ENCODE peak calls at places on chromosomes 3 and 15, in six cellular contexts. D, L, I, Q, J and A are unnamed samples. For H3K9me3, the result is how much of the 10 kb centered on the place peaks cover.

GRCh38 chr3:147846854-147847453 is 437.8 kb downstream of the ZIC1 start:
- DNase-seq in I (no peak), D (no peak), Q (no peak), J (no peak), L (no peak), A (no peak)

GRCh38 chr3:72597756-72598195 is 250.5 kb downstream of the SHQ1 start:
- DNase-seq in I (no peak), L (no peak), J (peak), D (no peak), Q (no peak), A (no peak)

GRCh38 chr3:195441971-195442572 is 748 bp downstream of the ACAP2 start:
- DNase-seq in I (peak), Q (peak), L (peak), D (peak), J (peak), A (peak)

GRCh38 chr3:146638718-146639117 is 33.6 kb upstream of the PLSCR5 start:
- DNase-seq in I (no peak), D (no peak), J (no peak), L (no peak), Q (no peak), A (no peak)

GRCh38 chr15:70596354-70597055 is 166.9 kb downstream of the UACA start:
- DNase-seq in J (peak), Q (no peak), L (no peak), I (no peak), D (peak), A (peak)

GRCh38 chr3:27591321-27591711 is 107.1 kb upstream of the SLC4A7 start:
- DNase-seq in J (no peak), Q (no peak), I (no peak), D (no peak), L (no peak), A (no peak)

GRCh38 chr3:28575100-28575747 is 226.6 kb upstream of the AZI2 start:
- DNase-seq in J (no peak), Q (no peak), L (peak), D (no peak), I (peak), A (no peak)

GRCh38 chr3:73258057-73258456 is 196.6 kb downstream of the EBLN2 start:
- DNase-seq in J (no peak), I (no peak), D (no peak), Q (no peak), L (no peak), A (no peak)

GRCh38 chr3:135706758-135707375 is 258.7 kb upstream of the PPP2R3A start:
- DNase-seq in D (no peak), I (no peak), L (no peak), J (no peak), Q (no peak), A (no peak)

GRCh38 chr3:55531266-55531665 is 44.2 kb upstream of the WNT5A start:
- DNase-seq in L (no peak), Q (no peak), J (no peak), D (no peak), I (no peak), A (no peak)

GRCh38 chr3:106339551-106339950 is 470.7 kb upstream of the CBLB start:
- DNase-seq in D (no peak), L (no peak), Q (no peak), I (no peak), J (no peak), A (no peak)

GRCh38 chr3:178382388-178383061 is 153.7 kb upstream of the KCNMB2 start:
- DNase-seq in Q (no peak), D (no peak), L (no peak), I (no peak), J (peak), A (no peak)

GRCh38 chr3:58608648-58609047 is 31.5 kb upstream of the FAM107A start:
- DNase-seq in D (no peak), Q (no peak), L (no peak), J (no peak), I (no peak), A (no peak)

GRCh38 chr15:45333550-45333949 is 44.8 kb downstream of the GATM start:
- DNase-seq in J (peak), L (no peak), I (no peak), D (peak), Q (no peak), A (no peak)

GRCh38 chr3:42213417-42213816 is 52.6 kb downstream of the CCK start:
- DNase-seq in D (peak), Q (no peak), I (no peak), J (no peak), L (no peak), A (no peak)

GRCh38 chr3:28476194-28476593 is 127.6 kb upstream of the AZI2 start:
- DNase-seq in Q (no peak), J (peak), D (peak), I (no peak), L (no peak), A (no peak)

GRCh38 chr3:57048728-57049127 is 11.7 kb upstream of the SPATA12 start:
- DNase-seq in Q (no peak), I (no peak), D (no peak), L (no peak), J (no peak), A (no peak)

GRCh38 chr15:70474682-70475438 is 288.5 kb downstream of the UACA start:
- DNase-seq in Q (peak), L (no peak), I (peak), J (peak), D (no peak), A (peak)

GRCh38 chr15:48435356-48435755 is 104.1 kb downstream of the DUT start:
- DNase-seq in D (no peak), I (no peak), L (no peak), Q (no peak), J (no peak), A (no peak)

GRCh38 chr3:13850161-13850945 is 29.5 kb downstream of the WNT7A start:
- DNase-seq in J (peak), Q (no peak), L (peak), I (no peak), D (no peak), A (no peak)

GRCh38 chr15:75307778-75308390 is 25.2 kb downstream of the GOLGA6D start:
- DNase-seq in I (no peak), J (peak), Q (peak), L (peak), D (peak), A (no peak)

GRCh38 chr15:39624806-39625205 is 43.9 kb downstream of the THBS1 start:
- DNase-seq in D (peak), J (no peak), I (peak), L (no peak), Q (no peak), A (peak)

GRCh38 chr3:55487376-55488241 is 503 bp upstream of the WNT5A start:
- DNase-seq in Q (peak), D (peak), J (peak), I (no peak), L (peak), A (no peak)

GRCh38 chr3:43765417-43766030 is 74.8 kb downstream of the ABHD5 start:
- DNase-seq in D (no peak), L (no peak), Q (no peak), J (no peak), I (no peak), A (no peak)

GRCh38 chr3:178393833-178394232 is 142.4 kb upstream of the KCNMB2 start:
- DNase-seq in L (no peak), D (no peak), Q (no peak), J (no peak), I (no peak), A (no peak)

GRCh38 chr15:35168464-35168863 is 83.4 kb upstream of the NANOGP8 start:
- DNase-seq in Q (no peak), D (no peak), J (no peak), L (no peak), I (no peak), A (no peak)

GRCh38 chr3:183518446-183519185 is 36.9 kb downstream of the KLHL6 start:
- DNase-seq in D (no peak), L (no peak), I (no peak), Q (no peak), J (no peak), A (no peak)

GRCh38 chr3:47780727-47781325 is 867 bp downstream of the SMARCC1 start:
- DNase-seq in I (no peak), J (peak), D (peak), Q (no peak), L (no peak), A (no peak)

GRCh38 chr3:115381573-115381912 is 234.5 kb upstream of the ZBTB20 start:
- DNase-seq in D (no peak), Q (no peak), L (no peak), I (no peak), J (no peak), A (peak)
- H3K9me3 ChIP-seq in D (under half), Q (under half), L (under half), I (under half), J (under half), A (under half)

GRCh38 chr3:121979734-121980449 is 42.2 kb downstream of the ILDR1 start:
- DNase-seq in J (peak), Q (no peak), D (peak), I (no peak), L (no peak), A (no peak)
- H3K9me3 ChIP-seq in J (under half), Q (under half), D (under half), I (under half), L (under half), A (under half)

DNA sequence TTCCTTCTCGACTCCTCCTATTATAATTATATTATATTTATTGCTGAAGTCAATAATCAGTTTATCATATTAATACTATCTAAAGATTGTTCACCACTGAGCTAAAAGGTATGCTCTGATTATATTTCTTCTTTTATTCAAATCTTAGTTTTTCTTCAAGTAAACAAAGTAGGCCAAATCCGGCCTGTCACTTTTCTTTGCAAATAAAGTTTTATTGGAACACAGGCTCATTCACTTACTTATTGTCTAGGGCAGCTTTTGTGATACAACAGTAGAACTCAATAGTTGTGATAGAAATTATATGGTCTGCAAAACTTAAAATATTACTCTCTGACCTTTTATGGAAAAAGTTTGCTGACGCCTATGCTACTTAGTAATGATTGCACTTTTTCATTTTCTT is 92.4 kb upstream of the DNAJC19 start:
- DNase-seq in L (no peak), Q (no peak), J (no peak), I (no peak), D (no peak), A (no peak)
- H3K9me3 ChIP-seq in L (under half), Q (under half), J (under half), I (under half), D (under half), A (under half)

GRCh38 chr3:99544819-99545281 is 93.5 kb upstream of the COL8A1 start:
- DNase-seq in Q (peak), J (no peak), I (no peak), L (no peak), D (no peak), A (peak)

GRCh38 chr3:99537416-99537815 is 101.0 kb upstream of the COL8A1 start:
- DNase-seq in I (no peak), J (no peak), D (no peak), Q (no peak), L (no peak), A (no peak)

GRCh38 chr3:99545941-99546580 is 92.3 kb upstream of the COL8A1 start:
- DNase-seq in J (no peak), L (no peak), D (no peak), Q (no peak), I (no peak), A (no peak)

GRCh38 chr3:99543796-99544195 is 94.6 kb upstream of the COL8A1 start:
- DNase-seq in D (no peak), Q (no peak), J (no peak), I (no peak), L (no peak), A (no peak)

GRCh38 chr3:99542771-99543518 is 95.4 kb upstream of the COL8A1 start:
- DNase-seq in I (no peak), L (no peak), J (no peak), D (no peak), Q (no peak), A (no peak)
- H3K9me3 ChIP-seq in I (under half), L (under half), J (under half), D (under half), Q (under half), A (under half)

DNA sequence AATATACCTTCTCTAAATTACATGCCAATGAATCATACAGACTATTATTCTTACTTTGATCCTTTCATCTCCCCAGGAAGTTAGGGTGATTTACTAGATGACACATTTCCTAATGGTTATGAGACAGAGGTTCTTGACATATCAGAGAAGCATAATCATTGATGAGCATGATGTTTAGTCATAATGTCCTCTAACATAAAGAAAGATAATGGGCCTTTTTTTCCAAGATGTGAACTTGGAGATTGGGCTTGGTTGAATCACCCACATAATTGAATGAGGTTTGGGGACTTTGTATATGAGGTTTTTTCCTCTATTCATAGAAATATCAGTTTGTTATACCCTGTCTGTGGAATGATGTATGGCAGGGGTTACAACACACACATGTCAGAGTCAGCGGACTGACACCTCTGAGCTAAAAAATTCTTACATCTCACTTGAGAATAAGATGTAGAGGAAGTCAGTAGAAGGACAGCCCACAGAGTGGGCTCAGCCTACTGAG is 69.7 kb upstream of the DCBLD2 start:
- DNase-seq in Q (no peak), L (no peak), I (no peak), J (peak), D (no peak), A (no peak)
- H3K9me3 ChIP-seq in Q (under half), L (under half), I (under half), J (under half), D (under half), A (under half)

GRCh38 chr15:97052526-97052925 is 722.0 kb downstream of the NR2F2 start:
- DNase-seq in L (no peak), J (no peak), I (no peak), D (no peak), Q (no peak), A (no peak)
- H3K9me3 ChIP-seq in L (under half), J (under half), I (under half), D (under half), Q (under half), A (under half)

GRCh38 chr15:56228854-56229253 is 14.8 kb downstream of the RFX7 start:
- DNase-seq in I (no peak), J (no peak), Q (no peak), L (no peak), D (no peak), A (no peak)

GRCh38 chr15:56234804-56235203 is 8.9 kb downstream of the RFX7 start:
- DNase-seq in I (no peak), J (no peak), L (no peak), Q (no peak), D (no peak), A (no peak)

GRCh38 chr15:56232058-56232457 is 11.6 kb downstream of the RFX7 start:
- DNase-seq in D (no peak), L (no peak), J (peak), Q (no peak), I (no peak), A (no peak)

GRCh38 chr15:56236197-56236596 is 7.5 kb downstream of the RFX7 start:
- DNase-seq in I (no peak), D (no peak), J (no peak), Q (no peak), L (no peak), A (no peak)

GRCh38 chr15:56233549-56233948 is 10.1 kb downstream of the RFX7 start:
- DNase-seq in J (no peak), L (no peak), Q (no peak), I (no peak), D (no peak), A (no peak)
- H3K9me3 ChIP-seq in J (under half), L (under half), Q (under half), I (under half), D (under half), A (under half)

GRCh38 chr3:65490132-65490531 is 548.6 kb downstream of the MAGI1 start:
- DNase-seq in Q (no peak), L (no peak), J (no peak), D (no peak), I (no peak), A (no peak)
- H3K9me3 ChIP-seq in Q (under half), L (under half), J (under half), D (under half), I (under half), A (under half)

DNA sequence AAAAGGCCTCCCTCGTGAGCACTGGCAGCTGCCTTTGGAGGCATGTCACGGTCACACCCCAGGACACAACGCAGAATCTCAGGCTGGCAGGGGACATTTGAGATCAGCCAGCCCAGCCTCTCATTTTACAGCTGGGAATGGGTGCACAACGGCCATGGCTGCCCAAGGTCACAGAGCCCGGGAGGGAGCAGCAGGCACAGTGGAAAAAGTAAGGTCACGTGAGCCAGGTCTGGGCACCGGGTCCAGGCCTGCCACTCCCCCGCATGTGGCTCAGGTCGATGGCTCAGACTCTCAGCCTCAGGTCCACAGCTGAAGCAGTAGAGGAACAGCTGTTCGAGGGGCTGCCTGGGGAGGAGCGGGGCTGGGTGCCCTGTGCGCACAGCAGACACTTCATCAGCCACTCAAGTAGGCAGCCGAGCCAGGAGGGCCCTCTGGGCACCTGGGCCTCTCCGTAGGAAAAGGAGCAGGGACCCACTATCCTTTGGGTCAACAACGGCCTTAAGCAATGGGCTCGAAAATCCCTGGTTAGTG is 260.6 kb downstream of the GOLGA6L6 start:
- DNase-seq in Q (peak), L (no peak), D (no peak), I (no peak), J (no peak), A (no peak)
- H3K9me3 ChIP-seq in Q (under half), L (half or more), D (under half), I (under half), J (half or more), A (under half)

GRCh38 chr15:25175789-25176615 is 221.2 kb downstream of the SNRPN start:
- DNase-seq in Q (no peak), J (no peak), I (no peak), D (no peak), L (peak), A (peak)

GRCh38 chr15:25177955-25178801 is 223.4 kb downstream of the SNRPN start:
- DNase-seq in Q (no peak), J (no peak), D (no peak), I (no peak), L (peak), A (peak)

GRCh38 chr15:25176991-25177954 is 222.5 kb downstream of the SNRPN start:
- DNase-seq in J (no peak), D (no peak), Q (no peak), L (no peak), I (no peak), A (peak)

GRCh38 chr15:25175033-25175788 is 220.4 kb downstream of the SNRPN start:
- DNase-seq in Q (peak), J (no peak), L (no peak), D (no peak), I (no peak), A (peak)

DNA sequence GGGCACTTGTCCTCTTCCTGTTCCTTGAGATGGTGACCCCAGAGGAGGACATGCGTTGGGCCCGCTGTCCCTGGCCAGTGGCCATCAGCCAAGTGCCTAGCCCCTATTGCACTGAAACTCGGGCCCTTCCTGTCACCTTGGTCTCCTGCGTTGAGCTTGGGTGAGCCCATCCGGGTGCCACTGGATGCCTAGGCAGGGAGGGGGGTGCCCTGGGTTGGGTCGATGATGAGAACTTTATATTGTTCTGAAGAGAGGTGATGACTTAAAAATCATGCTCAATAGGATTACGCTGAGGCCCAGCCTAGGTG is 221.8 kb downstream of the SNRPN start:
- DNase-seq in Q (no peak), J (no peak), D (no peak), L (peak), I (no peak), A (peak)
- H3K9me3 ChIP-seq in Q (under half), J (under half), D (under half), L (half or more), I (under half), A (under half)